ENCODE peak calls at places on chromosomes 2 and 18, in nine cellular contexts. I is lung, N is sigmoid colon, K is left ventricle myocardium inferior, D is thoracic aorta, O is upper lobe of right lung, J is MM.1S, A is AG04450, M is brain microvascular endothelial cell. F is an unnamed sample.

GRCh38 chr2:146477383-146477782 is 1367.4 kb upstream of the ACVR2A start:
- DNase-seq in I (no peak), N (no peak), K (no peak), D (no peak), O (no peak), J (peak; percentile 92), A (no peak), M (no peak), F (no peak)

GRCh38 chr18:6785001-6785400 is 55.5 kb downstream of the ARHGAP28 start:
- DNase-seq in I (no peak), N (no peak), K (no peak), D (no peak), O (no peak), J (no peak), A (no peak), M (no peak), F (no peak)

GRCh38 chr2:15800489-15801329 is 139.6 kb upstream of the MYCN start:
- DNase-seq in I (no peak), N (no peak), K (no peak), D (no peak), O (no peak), J (no peak), A (no peak), M (no peak), F (no peak)

GRCh38 chr2:217184242-217184641 is 324.4 kb upstream of the TNP1 start:
- DNase-seq in I (no peak), N (no peak), K (no peak), D (no peak), O (no peak), J (no peak), A (no peak), M (no peak), F (no peak)

GRCh38 chr2:182642328-182642727 is 73.7 kb upstream of the DNAJC10 start:
- DNase-seq in I (peak; percentile 64), N (peak; percentile 72), K (peak; percentile 40), D (peak; percentile 5), O (peak; percentile 80), J (peak; percentile 21), A (no peak), M (peak; percentile 60), F (no peak)

GRCh38 chr2:194319222-194319992 is 1337.6 kb upstream of the SLC39A10 start:
- DNase-seq in I (no peak), N (no peak), K (no peak), D (no peak), O (no peak), J (no peak), A (no peak), M (no peak), F (no peak)

GRCh38 chr2:155357172-155357571 is 658.7 kb downstream of the KCNJ3 start:
- DNase-seq in I (no peak), N (no peak), K (no peak), D (no peak), O (no peak), J (no peak), A (no peak), M (no peak), F (no peak)

GRCh38 chr2:163345795-163346573 is 389.8 kb downstream of the FIGN start:
- DNase-seq in I (no peak), N (no peak), K (no peak), D (no peak), O (no peak), J (peak; percentile 80), A (no peak), M (peak; percentile 46), F (peak; percentile 52)

GRCh38 chr2:225824748-225825449 is 425.4 kb downstream of the NYAP2 start:
- DNase-seq in I (no peak), N (peak; percentile 51), K (no peak), D (no peak), O (no peak), J (no peak), A (no peak), M (no peak), F (no peak)

GRCh38 chr2:696463-696862 is 19.3 kb upstream of the TMEM18 start:
- DNase-seq in I (no peak), N (no peak), K (no peak), D (no peak), O (no peak), J (no peak), A (no peak), M (no peak), F (no peak)

GRCh38 chr2:25301453-25302352 is 40.0 kb downstream of the DNMT3A start:
- DNase-seq in I (no peak), N (no peak), K (no peak), D (no peak), O (no peak), J (peak; percentile 91), A (peak; percentile 50), M (peak; percentile 67), F (peak; percentile 44)

GRCh38 chr2:14632133-14632936 is at the start of gene LRATD1:
- DNase-seq in I (peak; percentile 85), N (peak; percentile 93), K (peak; percentile 80), D (peak; percentile 51), O (peak; percentile 91), J (no peak), A (peak; percentile 38), M (peak; percentile 54), F (peak; percentile 60)

GRCh38 chr2:186017278-186017677 is 278.7 kb downstream of the FSIP2 start:
- DNase-seq in I (no peak), N (no peak), K (no peak), D (no peak), O (no peak), J (no peak), A (no peak), M (no peak), F (no peak)

GRCh38 chr2:116719841-116720240 is 1094.7 kb upstream of the DDX18 start:
- DNase-seq in I (no peak), N (no peak), K (no peak), D (no peak), O (no peak), J (no peak), A (no peak), M (peak; percentile 1), F (peak; percentile 63)

GRCh38 chr2:172430671-172431070 is 3.3 kb downstream of the ITGA6 start:
- DNase-seq in I (no peak), N (no peak), K (no peak), D (no peak), O (no peak), J (no peak), A (no peak), M (no peak), F (no peak)

GRCh38 chr18:34742761-34743366 is 32.8 kb downstream of the DTNA start:
- DNase-seq in I (no peak), N (peak; percentile 68), K (no peak), D (no peak), O (no peak), J (no peak), A (no peak), M (no peak), F (no peak)

GRCh38 chr2:159798376-159798724 is 342 bp upstream of the CD302 start:
- DNase-seq in I (no peak), N (no peak), K (no peak), D (no peak), O (no peak), J (no peak), A (no peak), M (no peak), F (no peak)

GRCh38 chr2:159797468-159798375 is at the start of gene CD302:
- DNase-seq in I (peak; percentile 78), N (peak; percentile 84), K (peak; percentile 86), D (peak; percentile 9), O (peak; percentile 93), J (no peak), A (no peak), M (peak; percentile 34), F (no peak)

GRCh38 chr2:159793265-159793664 is 4.7 kb downstream of the CD302 start:
- DNase-seq in I (no peak), N (no peak), K (no peak), D (no peak), O (no peak), J (no peak), A (no peak), M (no peak), F (no peak)

GRCh38 chr2:159799833-159800232 is 1.8 kb upstream of the CD302 start:
- DNase-seq in I (no peak), N (no peak), K (no peak), D (no peak), O (no peak), J (no peak), A (no peak), M (no peak), F (no peak)

GRCh38 chr2:159795781-159796667 is 2.0 kb downstream of the CD302 start:
- DNase-seq in I (no peak), N (no peak), K (no peak), D (no peak), O (no peak), J (no peak), A (no peak), M (no peak), F (no peak)
- TF ChIP-seq CTCF in I (no peak), N (no peak), K (no peak), D (no peak), O (no peak), J (no peak), A (no peak), M (no peak), F (no peak)

GRCh38 chr2:18546586-18546985 is 13.9 kb downstream of the RDH14 start:
- DNase-seq in I (no peak), N (no peak), K (no peak), D (no peak), O (no peak), J (peak; percentile 62), A (no peak), M (no peak), F (no peak)
- H3K4me3 ChIP-seq in I (no peak overlapping the region), N (no peak overlapping the region), K (no peak overlapping the region), D (no peak overlapping the region), O (no peak overlapping the region), J (peak overlapping the region; percentile 7), A (no peak overlapping the region), M (no peak overlapping the region), F (no peak overlapping the region)

DNA sequence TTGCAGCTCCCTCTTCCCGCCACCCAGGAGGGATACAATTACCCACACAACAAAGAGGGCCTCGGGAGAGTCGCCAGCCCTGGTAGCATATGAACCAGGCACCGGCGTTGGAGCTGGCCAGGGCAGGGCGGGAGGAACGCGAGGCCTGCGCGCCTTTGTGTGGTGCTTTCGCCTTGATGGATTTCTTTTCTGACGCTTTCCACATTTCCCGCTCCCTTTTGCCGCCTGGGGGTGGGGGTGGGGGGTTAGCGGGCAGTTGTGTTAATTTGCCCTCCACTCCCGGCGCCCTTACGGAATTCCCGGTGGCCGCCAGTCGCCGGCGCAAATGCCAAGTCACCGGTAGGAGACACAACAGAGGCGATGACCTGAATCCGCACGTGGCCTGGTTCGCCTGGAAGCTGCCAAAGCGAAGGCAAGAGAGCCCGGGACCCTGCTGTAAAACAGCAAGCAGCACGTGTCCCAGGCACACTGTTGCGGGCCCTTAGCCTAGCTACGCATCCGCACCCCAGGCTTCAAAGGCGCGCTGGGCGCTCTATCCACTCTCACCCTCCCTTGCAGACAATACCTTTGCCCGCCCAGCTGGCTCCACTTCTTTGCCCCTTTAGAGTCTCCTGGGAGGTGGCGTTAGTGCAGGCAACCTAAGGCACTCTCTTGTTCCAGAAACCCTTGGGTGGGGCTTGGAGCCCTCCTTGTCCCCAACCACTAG is 3.4 kb downstream of the GAD1 start:
- DNase-seq in I (no peak), N (no peak), K (no peak), D (no peak), O (no peak), J (no peak), A (no peak), M (no peak), F (no peak)
- TF ChIP-seq CTCF in I (no peak), N (no peak), K (no peak), D (no peak), O (no peak), J (no peak), A (no peak), M (no peak), F (no peak)

GRCh38 chr2:1758774-1759610 is 14.7 kb upstream of the PXDN start:
- DNase-seq in I (no peak), N (no peak), K (no peak), D (no peak), O (no peak), J (no peak), A (no peak), M (no peak), F (no peak)
- H3K4me3 ChIP-seq in I (no peak overlapping the region), N (no peak overlapping the region), K (no peak overlapping the region), D (no peak overlapping the region), O (no peak overlapping the region), J (no peak overlapping the region), A (no peak overlapping the region), M (no peak overlapping the region), F (no peak overlapping the region)

F was measured in astrocyte of the cerebellum.